ENCODE peak calls at places on chromosomes 12 and 14, in five cellular contexts. X is cardiac muscle cell, N is psoas muscle, I is epithelial cell of esophagus, H is foreskin fibroblast. B is an unnamed sample.

GRCh38 chr12:18969512-18969911 is 160.0 kb upstream of the PLEKHA5 start:
- DNase-seq in X (no peak), N (no peak), I (no peak), H (no peak), B (no peak)

GRCh38 chr12:102962532-102962931 is 5.1 kb downstream of the ASCL1 start:
- DNase-seq in X (no peak), N (no peak), I (no peak), H (no peak), B (no peak)

GRCh38 chr12:41334390-41334789 is 146.3 kb downstream of the PDZRN4 start:
- DNase-seq in X (no peak), N (no peak), I (no peak), H (no peak), B (no peak)

GRCh38 chr12:467591-467990 is 7.9 kb downstream of the B4GALNT3 start:
- DNase-seq in X (no peak), N (no peak), I (peak), H (no peak), B (peak)

GRCh38 chr14:54730156-54730961 is 163.4 kb downstream of the SAMD4A start:
- DNase-seq in X (no peak), N (no peak), I (no peak), H (peak), B (peak)

GRCh38 chr12:24777359-24777758 is 171.5 kb downstream of the BCAT1 start:
- DNase-seq in X (no peak), N (no peak), I (no peak), H (no peak), B (no peak)

GRCh38 chr14:93234798-93235197 is 27.7 kb downstream of the UBR7 start:
- DNase-seq in X (no peak), N (no peak), I (peak), H (peak), B (peak)

GRCh38 chr12:70364695-70365397 is 1.2 kb upstream of the KCNMB4 start:
- DNase-seq in X (peak), N (no peak), I (no peak), H (no peak), B (no peak)

GRCh38 chr14:72479471-72479931 is 414.4 kb downstream of the DPF3 start:
- DNase-seq in X (peak), N (no peak), I (peak), H (peak), B (peak)

GRCh38 chr12:84842406-84843013 is 70.1 kb downstream of the SLC6A15 start:
- DNase-seq in X (peak), N (no peak), I (peak), H (peak), B (peak)

GRCh38 chr14:100653409-100653808 is 66.2 kb upstream of the BEGAIN start:
- DNase-seq in X (no peak), N (no peak), I (no peak), H (no peak), B (no peak)

GRCh38 chr14:59254911-59255545 is 66.6 kb downstream of the DAAM1 start:
- DNase-seq in X (no peak), N (no peak), I (no peak), H (no peak), B (peak)

GRCh38 chr12:109947511-109947910 is 47.4 kb downstream of the TCHP start:
- DNase-seq in X (no peak), N (no peak), I (no peak), H (peak), B (peak)

GRCh38 chr12:68745904-68746571 is at the start of gene SLC35E3:
- DNase-seq in X (peak), N (peak), I (peak), H (peak), B (peak)

DNA sequence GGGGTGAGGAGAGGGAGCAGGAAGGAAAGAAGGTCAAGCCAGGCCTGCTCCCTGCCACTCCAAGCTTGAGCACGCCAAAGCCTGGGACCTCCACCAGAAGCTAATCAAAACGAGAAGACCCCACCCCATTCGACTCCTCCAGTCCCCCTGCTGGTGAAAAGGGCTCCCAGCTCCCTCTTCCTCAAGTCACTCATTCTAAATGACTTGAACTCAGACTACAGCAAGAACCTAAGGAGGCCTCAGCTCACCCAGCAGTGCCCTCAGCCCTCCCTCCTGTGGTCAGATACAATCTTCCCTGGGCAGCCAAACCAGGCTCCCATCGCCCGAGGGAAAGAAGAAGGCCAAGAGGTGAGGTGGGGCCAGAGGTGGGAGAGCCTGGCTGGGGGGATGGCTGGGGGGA is 17.4 kb downstream of the HDAC7 start:
- DNase-seq in X (no peak), N (no peak), I (no peak), H (no peak), B (no peak)
- TF ChIP-seq CTCF in X (peak), N (no peak), I (peak), H (peak), B (peak)

GRCh38 chr12:47098099-47098498 is 18.3 kb upstream of the AMIGO2 start:
- DNase-seq in X (no peak), N (no peak), I (no peak), H (no peak), B (no peak)
- H3K4me3 ChIP-seq in X (no peak), N (no peak), I (no peak), H (no peak), B (no peak)

GRCh38 chr12:130863298-130863697 is 8.6 kb upstream of the RAN start:
- DNase-seq in X (no peak), N (no peak), I (peak), H (no peak), B (no peak)
- TF ChIP-seq CTCF in X (no peak), N (no peak), I (no peak), H (no peak), B (peak)

GRCh38 chr14:24189059-24189375 is 401 bp upstream of the IPO4 start:
- DNase-seq in X (no peak), N (no peak), I (no peak), H (no peak), B (no peak)
- H3K4me3 ChIP-seq in X (no peak), N (peak), I (peak), H (peak), B (peak)

GRCh38 chr12:26091837-26092236 is 33.0 kb downstream of the BHLHE41 start:
- DNase-seq in X (peak), N (no peak), I (no peak), H (peak), B (peak)
- TF ChIP-seq CTCF in X (peak), N (no peak), I (no peak), H (no peak), B (peak)

GRCh38 chr12:2960996-2961616 is 1.9 kb downstream of the TEAD4 start:
- DNase-seq in X (no peak), N (no peak), I (peak), H (peak), B (peak)

GRCh38 chr12:2959508-2960431 is 573 bp downstream of the TEAD4 start:
- DNase-seq in X (peak), N (peak), I (peak), H (peak), B (peak)

GRCh38 chr12:2963154-2963759 is 4.1 kb downstream of the TEAD4 start:
- DNase-seq in X (no peak), N (peak), I (no peak), H (no peak), B (no peak)

GRCh38 chr12:2960432-2960956 is 1.3 kb downstream of the TEAD4 start:
- DNase-seq in X (no peak), N (no peak), I (peak), H (peak), B (peak)

GRCh38 chr12:2961705-2962104 is 2.5 kb downstream of the TEAD4 start:
- DNase-seq in X (no peak), N (no peak), I (no peak), H (no peak), B (no peak)
- H3K4me3 ChIP-seq in X (no peak), N (peak), I (no peak), H (no peak), B (no peak)

GRCh38 chr14:39890026-39890425 is 457.8 kb upstream of the FBXO33 start:
- DNase-seq in X (no peak), N (no peak), I (no peak), H (no peak), B (no peak)
- TF ChIP-seq CTCF in X (no peak), N (no peak), I (no peak), H (no peak), B (no peak)

GRCh38 chr14:67357583-67358354 is 1.8 kb downstream of the ATP6V1D start:
- DNase-seq in X (no peak), N (no peak), I (peak), H (peak), B (peak)
- H3K4me3 ChIP-seq in X (peak), N (peak), I (peak), H (peak), B (peak)

GRCh38 chr14:103915616-103916015 is 12.6 kb upstream of the TDRD9 start:
- DNase-seq in X (no peak), N (no peak), I (no peak), H (no peak), B (no peak)

GRCh38 chr14:103925316-103925715 is 2.9 kb upstream of the TDRD9 start:
- DNase-seq in X (no peak), N (no peak), I (no peak), H (no peak), B (no peak)

GRCh38 chr14:103916636-103917262 is 11.5 kb upstream of the TDRD9 start:
- DNase-seq in X (no peak), N (no peak), I (no peak), H (no peak), B (no peak)

GRCh38 chr14:103923863-103924262 is 4.4 kb upstream of the TDRD9 start:
- DNase-seq in X (no peak), N (no peak), I (no peak), H (peak), B (no peak)

DNA sequence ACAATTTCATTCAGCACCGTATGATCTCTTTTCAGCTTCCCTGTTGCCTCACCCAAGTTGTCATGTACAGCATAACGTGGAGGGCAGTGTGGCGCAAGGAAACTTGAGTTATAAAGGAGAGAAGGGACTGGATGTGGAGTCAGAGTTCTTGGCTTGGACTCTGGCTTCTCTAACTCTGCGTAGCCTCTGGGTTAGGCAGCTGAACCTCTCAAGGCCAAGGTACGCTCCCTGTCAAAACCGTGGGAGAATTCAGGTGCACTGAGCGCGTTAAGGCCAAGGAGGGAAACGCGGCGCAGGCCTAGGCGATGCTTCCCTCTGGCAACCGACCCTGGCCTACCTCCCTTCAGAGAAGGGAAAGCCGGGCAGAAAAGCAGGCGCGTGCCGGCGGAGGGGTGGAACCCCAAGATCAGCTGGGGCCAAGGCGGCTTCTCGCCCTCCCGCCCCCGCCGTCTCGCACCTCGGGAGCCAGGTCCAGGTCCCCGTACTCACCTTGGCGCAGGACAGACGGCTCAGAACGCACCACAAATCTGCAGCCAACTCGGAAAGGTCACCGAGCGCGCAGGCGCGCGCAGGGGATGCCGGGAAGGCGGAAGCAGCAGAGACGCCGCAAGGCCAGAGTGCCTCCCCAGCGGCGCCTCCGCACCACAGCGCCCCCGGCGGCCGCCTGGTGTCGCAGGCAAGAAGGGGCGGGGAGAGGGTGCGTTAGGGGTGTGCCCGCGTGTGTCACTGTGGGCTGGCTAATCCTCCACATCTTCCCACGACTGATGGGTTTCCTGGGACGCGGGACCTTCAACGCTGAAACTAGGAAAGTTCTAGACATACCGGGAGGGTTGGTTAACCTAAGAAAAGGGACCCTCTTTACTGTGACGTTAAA is 7.0 kb upstream of the TDRD9 start:
- DNase-seq in X (peak), N (peak), I (peak), H (peak), B (peak)
- TF ChIP-seq CTCF in X (peak), N (peak), I (peak), H (peak), B (peak)

GRCh38 chr14:101953151-101953550 is 11.2 kb upstream of the DYNC1H1 start:
- DNase-seq in X (no peak), N (no peak), I (no peak), H (no peak), B (no peak)

GRCh38 chr14:101950100-101950499 is 14.3 kb upstream of the DYNC1H1 start:
- DNase-seq in X (no peak), N (no peak), I (no peak), H (no peak), B (no peak)

GRCh38 chr14:101948666-101949205 is 15.6 kb upstream of the DYNC1H1 start:
- DNase-seq in X (no peak), N (peak), I (no peak), H (no peak), B (no peak)

GRCh38 chr14:101947904-101948665 is 16.3 kb upstream of the DYNC1H1 start:
- DNase-seq in X (peak), N (peak), I (peak), H (peak), B (peak)

DNA sequence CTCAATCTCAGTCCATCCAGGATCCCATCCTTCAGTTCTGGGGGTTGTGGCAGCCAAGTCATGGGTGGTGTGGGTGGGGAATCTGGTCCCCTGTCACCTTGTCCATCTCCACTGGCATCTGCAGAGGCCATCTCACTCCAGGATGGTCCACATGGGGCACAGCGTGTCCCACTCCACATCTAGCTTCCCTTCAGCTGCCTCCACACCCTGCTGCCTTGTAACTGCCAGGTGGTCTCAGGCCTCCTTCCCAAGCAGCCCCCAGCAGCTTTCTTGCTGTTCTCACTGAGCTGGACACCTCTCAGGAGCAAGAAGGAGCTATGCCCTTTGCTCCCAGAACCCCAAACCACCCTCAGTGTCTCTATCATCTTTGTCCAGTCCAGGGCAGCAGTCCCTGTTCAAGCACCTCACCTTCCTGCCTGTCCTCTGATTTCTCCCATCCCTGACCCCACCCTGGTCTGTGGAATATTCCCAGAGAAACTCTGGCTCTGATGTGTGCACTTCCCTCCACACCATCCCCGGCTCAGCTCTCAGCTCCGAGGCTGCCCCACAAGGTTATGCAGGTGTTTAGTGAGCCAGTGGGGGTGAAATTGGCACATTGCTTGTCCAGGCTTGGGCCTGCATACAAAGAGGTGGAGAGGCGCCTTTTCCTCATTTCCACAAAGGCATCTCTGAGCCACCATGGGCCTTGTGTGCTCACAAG is 13.7 kb upstream of the DYNC1H1 start:
- DNase-seq in X (no peak), N (no peak), I (no peak), H (no peak), B (no peak)
- H3K4me3 ChIP-seq in X (no peak), N (no peak), I (no peak), H (no peak), B (no peak)

B was measured in choroid plexus epithelial cell.